ENCODE peak calls at places on chromosomes 2 and 18, in ten cellular contexts. One of them, this sample, is unnamed.

GRCh38 chr2:69385443-69386151 is 1.4 kb downstream of the GFPT1 start:
- DNase-seq in psoas muscle: no peak
- DNase-seq in T-helper 9 cell: no peak
- DNase-seq in AG08396: no peak
- DNase-seq in HuH-7.5: no peak
- DNase-seq in fibroblast of lung: no peak
- DNase-seq in skeletal muscle cell: no peak
- DNase-seq in HFFc6: no peak
- DNase-seq in ELF-1: no peak
- DNase-seq in tibial artery: no peak
- DNase-seq in this sample: no peak

GRCh38 chr2:17479875-17480274 is 38.4 kb downstream of the RAD51AP2 start:
- DNase-seq in fibroblast of lung: peak
- DNase-seq in AG08396: no peak
- DNase-seq in HFFc6: no peak
- DNase-seq in tibial artery: no peak
- DNase-seq in ELF-1: no peak
- DNase-seq in T-helper 9 cell: no peak
- DNase-seq in HuH-7.5: no peak
- DNase-seq in psoas muscle: no peak
- DNase-seq in skeletal muscle cell: peak
- DNase-seq in this sample: no peak

GRCh38 chr2:11639503-11639902 is 30.5 kb downstream of the NTSR2 start:
- DNase-seq in tibial artery: no peak
- DNase-seq in ELF-1: no peak
- DNase-seq in skeletal muscle cell: no peak
- DNase-seq in psoas muscle: no peak
- DNase-seq in HFFc6: no peak
- DNase-seq in fibroblast of lung: no peak
- DNase-seq in HuH-7.5: no peak
- DNase-seq in AG08396: no peak
- DNase-seq in T-helper 9 cell: no peak
- DNase-seq in this sample: no peak

GRCh38 chr2:241702155-241702404 is 241 bp downstream of the ING5 start:
- DNase-seq in AG08396: no peak
- DNase-seq in tibial artery: no peak
- DNase-seq in HuH-7.5: peak
- DNase-seq in T-helper 9 cell: peak
- DNase-seq in skeletal muscle cell: no peak
- DNase-seq in HFFc6: no peak
- DNase-seq in ELF-1: no peak
- DNase-seq in fibroblast of lung: no peak
- DNase-seq in psoas muscle: no peak
- DNase-seq in this sample: peak

GRCh38 chr2:173210270-173211196 is 134.9 kb downstream of the MAP3K20 start:
- DNase-seq in T-helper 9 cell: peak
- DNase-seq in tibial artery: peak
- DNase-seq in fibroblast of lung: peak
- DNase-seq in HuH-7.5: peak
- DNase-seq in AG08396: peak
- DNase-seq in skeletal muscle cell: peak
- DNase-seq in ELF-1: peak
- DNase-seq in psoas muscle: peak
- DNase-seq in HFFc6: peak
- DNase-seq in this sample: peak

GRCh38 chr2:85001595-85001994 is 30.6 kb downstream of the KCMF1 start:
- DNase-seq in psoas muscle: no peak
- DNase-seq in HFFc6: no peak
- DNase-seq in fibroblast of lung: no peak
- DNase-seq in ELF-1: no peak
- DNase-seq in tibial artery: no peak
- DNase-seq in HuH-7.5: no peak
- DNase-seq in skeletal muscle cell: no peak
- DNase-seq in T-helper 9 cell: no peak
- DNase-seq in AG08396: no peak
- DNase-seq in this sample: no peak

GRCh38 chr2:178870703-178871102 is 63.5 kb upstream of the TTN start:
- DNase-seq in T-helper 9 cell: no peak
- DNase-seq in AG08396: no peak
- DNase-seq in psoas muscle: peak
- DNase-seq in tibial artery: no peak
- DNase-seq in HFFc6: peak
- DNase-seq in ELF-1: no peak
- DNase-seq in skeletal muscle cell: no peak
- DNase-seq in fibroblast of lung: peak
- DNase-seq in HuH-7.5: no peak
- DNase-seq in this sample: no peak

GRCh38 chr2:168781191-168781818 is 21.1 kb upstream of the NOSTRIN start:
- DNase-seq in tibial artery: no peak
- DNase-seq in psoas muscle: no peak
- DNase-seq in ELF-1: no peak
- DNase-seq in AG08396: no peak
- DNase-seq in HFFc6: no peak
- DNase-seq in fibroblast of lung: peak
- DNase-seq in HuH-7.5: no peak
- DNase-seq in T-helper 9 cell: no peak
- DNase-seq in skeletal muscle cell: no peak
- DNase-seq in this sample: no peak

GRCh38 chr2:233700028-233700635 is 7.4 kb downstream of the UGT1A6 start:
- DNase-seq in ELF-1: peak
- DNase-seq in psoas muscle: no peak
- DNase-seq in fibroblast of lung: peak
- DNase-seq in skeletal muscle cell: no peak
- DNase-seq in AG08396: no peak
- DNase-seq in HFFc6: peak
- DNase-seq in tibial artery: no peak
- DNase-seq in T-helper 9 cell: no peak
- DNase-seq in HuH-7.5: no peak
- DNase-seq in this sample: no peak

GRCh38 chr2:224951723-224952481 is 90.4 kb downstream of the DOCK10 start:
- DNase-seq in HuH-7.5: no peak
- DNase-seq in AG08396: no peak
- DNase-seq in skeletal muscle cell: no peak
- DNase-seq in HFFc6: no peak
- DNase-seq in tibial artery: no peak
- DNase-seq in T-helper 9 cell: no peak
- DNase-seq in ELF-1: no peak
- DNase-seq in fibroblast of lung: no peak
- DNase-seq in psoas muscle: no peak
- DNase-seq in this sample: no peak

GRCh38 chr2:67259581-67260347 is 137.4 kb upstream of the ETAA1 start:
- DNase-seq in HFFc6: peak
- DNase-seq in HuH-7.5: no peak
- DNase-seq in ELF-1: no peak
- DNase-seq in T-helper 9 cell: no peak
- DNase-seq in skeletal muscle cell: peak
- DNase-seq in psoas muscle: peak
- DNase-seq in tibial artery: no peak
- DNase-seq in AG08396: peak
- DNase-seq in fibroblast of lung: peak
- DNase-seq in this sample: no peak

GRCh38 chr18:69636529-69637301 is 236.0 kb downstream of the DOK6 start:
- DNase-seq in T-helper 9 cell: no peak
- DNase-seq in psoas muscle: no peak
- DNase-seq in ELF-1: peak
- DNase-seq in HFFc6: no peak
- DNase-seq in fibroblast of lung: no peak
- DNase-seq in skeletal muscle cell: no peak
- DNase-seq in HuH-7.5: no peak
- DNase-seq in AG08396: no peak
- DNase-seq in tibial artery: no peak
- DNase-seq in this sample: peak

GRCh38 chr2:235511187-235511661 is 17.4 kb downstream of the AGAP1 start:
- DNase-seq in ELF-1: peak
- DNase-seq in HFFc6: peak
- DNase-seq in psoas muscle: no peak
- DNase-seq in T-helper 9 cell: no peak
- DNase-seq in HuH-7.5: no peak
- DNase-seq in tibial artery: no peak
- DNase-seq in fibroblast of lung: peak
- DNase-seq in AG08396: peak
- DNase-seq in skeletal muscle cell: peak
- DNase-seq in this sample: no peak

GRCh38 chr18:12882416-12882815 is 1.6 kb downstream of the PTPN2 start:
- DNase-seq in HFFc6: no peak
- DNase-seq in tibial artery: no peak
- DNase-seq in HuH-7.5: no peak
- DNase-seq in ELF-1: no peak
- DNase-seq in fibroblast of lung: no peak
- DNase-seq in T-helper 9 cell: no peak
- DNase-seq in AG08396: no peak
- DNase-seq in skeletal muscle cell: no peak
- DNase-seq in psoas muscle: no peak
- DNase-seq in this sample: no peak

GRCh38 chr18:60053747-60054304 is 154.0 kb downstream of the PMAIP1 start:
- DNase-seq in ELF-1: peak
- DNase-seq in AG08396: peak
- DNase-seq in tibial artery: no peak
- DNase-seq in HuH-7.5: no peak
- DNase-seq in fibroblast of lung: peak
- DNase-seq in T-helper 9 cell: no peak
- DNase-seq in skeletal muscle cell: peak
- DNase-seq in HFFc6: peak
- DNase-seq in psoas muscle: no peak
- DNase-seq in this sample: no peak

GRCh38 chr2:122112633-122113032 is 357.2 kb downstream of the TSN start:
- DNase-seq in tibial artery: no peak
- DNase-seq in skeletal muscle cell: no peak
- DNase-seq in T-helper 9 cell: no peak
- DNase-seq in HFFc6: no peak
- DNase-seq in fibroblast of lung: no peak
- DNase-seq in HuH-7.5: no peak
- DNase-seq in AG08396: no peak
- DNase-seq in psoas muscle: no peak
- DNase-seq in ELF-1: no peak
- DNase-seq in this sample: no peak